ENCODE peak calls at places on chromosome 2, in four cellular contexts. I is tibial artery, D is RWPE1, Z is MM.1S. H is an unnamed sample.

GRCh38 chr2:147630585-147630984 is 214.2 kb upstream of the ACVR2A start:
- DNase-seq in I (no peak), D (no peak), Z (no peak), H (no peak)

GRCh38 chr2:143426296-143426695 is 297.1 kb downstream of the ARHGAP15 start:
- DNase-seq in Z (no peak), D (peak), I (no peak), H (peak)

GRCh38 chr2:98617149-98617548 is 8.8 kb downstream of the UNC50 start:
- DNase-seq in I (no peak), Z (no peak), D (no peak), H (no peak)

GRCh38 chr2:11492720-11493119 is 26.8 kb upstream of the E2F6 start:
- DNase-seq in Z (no peak), D (no peak), I (no peak), H (no peak)

GRCh38 chr2:72722492-72723090 is 103.2 kb downstream of the EXOC6B start:
- DNase-seq in Z (no peak), I (no peak), D (no peak), H (no peak)

GRCh38 chr2:50476174-50476573 is 555.8 kb downstream of the NRXN1 start:
- DNase-seq in I (no peak), Z (no peak), D (no peak), H (peak)

GRCh38 chr2:42914314-42914713 is 121.9 kb upstream of the HAAO start:
- DNase-seq in I (peak), Z (no peak), D (no peak), H (no peak)

GRCh38 chr2:104412384-104412783 is 441.5 kb upstream of the POU3F3 start:
- DNase-seq in I (no peak), D (peak), Z (peak), H (no peak)

GRCh38 chr2:58047969-58048368 is 1.4 kb downstream of the VRK2 start:
- DNase-seq in I (no peak), D (no peak), Z (no peak), H (no peak)

GRCh38 chr2:58045580-58046334 is 849 bp upstream of the VRK2 start:
- DNase-seq in Z (no peak), D (no peak), I (no peak), H (no peak)

GRCh38 chr2:58047373-58047674 is 718 bp downstream of the VRK2 start:
- DNase-seq in I (no peak), D (peak), Z (no peak), H (no peak)

GRCh38 chr2:58046335-58046584 is 346 bp upstream of the VRK2 start:
- DNase-seq in D (no peak), I (no peak), Z (no peak), H (no peak)

DNA sequence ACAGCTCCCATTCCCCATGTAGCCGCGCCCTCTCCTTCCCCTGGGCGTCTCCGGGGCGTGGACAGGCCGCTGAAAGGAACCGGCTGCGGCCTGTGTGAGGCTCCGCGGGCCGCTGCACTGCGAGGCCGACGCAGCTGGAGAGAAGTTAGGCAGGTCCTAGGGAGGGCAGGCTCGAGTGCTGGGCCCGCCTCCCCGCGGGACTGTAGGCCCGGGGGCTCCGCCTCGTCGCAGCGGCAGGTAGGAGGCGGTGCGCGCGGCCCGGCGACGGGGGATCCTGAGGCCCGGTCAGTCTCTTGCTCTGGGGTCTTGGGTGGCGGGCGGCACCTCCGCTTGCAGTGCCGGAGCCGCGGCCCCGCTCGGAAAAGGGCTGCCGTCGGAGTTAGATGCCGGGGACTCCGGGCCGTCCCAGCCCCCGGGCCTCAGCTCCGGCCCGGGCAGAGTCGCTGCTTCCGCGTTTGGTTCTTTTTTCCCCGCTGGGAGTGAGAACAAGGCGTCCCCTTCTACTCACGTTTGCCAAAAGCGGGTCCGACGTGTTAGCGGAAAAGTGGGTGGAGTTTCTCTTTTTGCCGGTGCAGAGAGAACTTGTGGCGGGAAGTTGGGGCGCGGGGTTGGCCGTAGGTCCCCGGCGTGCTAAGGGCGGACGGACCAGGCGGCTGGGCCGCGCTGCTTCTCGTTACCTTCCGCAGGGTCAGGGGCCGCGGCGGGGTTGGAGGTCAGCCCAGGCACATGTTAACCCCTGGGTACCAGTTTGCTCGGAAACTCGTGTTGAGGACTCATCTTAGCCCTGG is at the start of gene VRK2:
- DNase-seq in D (peak), Z (peak), I (peak), H (peak)
- TF ChIP-seq CTCF in D (peak), Z (no peak), I (no peak), H (no peak)

GRCh38 chr2:159116922-159117321 is 148.5 kb downstream of the TANC1 start:
- DNase-seq in D (no peak), I (no peak), Z (no peak), H (no peak)

GRCh38 chr2:159119652-159120257 is 151.3 kb downstream of the TANC1 start:
- DNase-seq in I (no peak), Z (peak), D (no peak), H (no peak)

GRCh38 chr2:159118115-159118858 is 149.8 kb downstream of the TANC1 start:
- DNase-seq in D (peak), Z (peak), I (peak), H (peak)

GRCh38 chr2:159117658-159118057 is 149.2 kb downstream of the TANC1 start:
- DNase-seq in I (no peak), D (no peak), Z (no peak), H (no peak)

GRCh38 chr2:159118859-159119510 is 150.5 kb downstream of the TANC1 start:
- DNase-seq in D (no peak), I (no peak), Z (peak), H (no peak)
- TF ChIP-seq CTCF in D (no peak), I (no peak), Z (no peak), H (no peak)

GRCh38 chr2:46333912-46334311 is 36.7 kb downstream of the EPAS1 start:
- DNase-seq in Z (no peak), D (no peak), I (peak), H (no peak)
- TF ChIP-seq CTCF in Z (peak), D (no peak), I (peak), H (peak)

GRCh38 chr2:230230801-230231200 is 5.3 kb downstream of the SP140 start:
- DNase-seq in D (no peak), I (no peak), Z (no peak), H (no peak)

GRCh38 chr2:230234122-230234722 is 8.7 kb downstream of the SP140 start:
- DNase-seq in D (no peak), Z (no peak), I (no peak), H (no peak)

GRCh38 chr2:230234845-230235244 is 9.3 kb downstream of the SP140 start:
- DNase-seq in Z (no peak), D (no peak), I (no peak), H (no peak)

GRCh38 chr2:230230087-230230486 is 4.6 kb downstream of the SP140 start:
- DNase-seq in I (no peak), Z (no peak), D (no peak), H (peak)

DNA sequence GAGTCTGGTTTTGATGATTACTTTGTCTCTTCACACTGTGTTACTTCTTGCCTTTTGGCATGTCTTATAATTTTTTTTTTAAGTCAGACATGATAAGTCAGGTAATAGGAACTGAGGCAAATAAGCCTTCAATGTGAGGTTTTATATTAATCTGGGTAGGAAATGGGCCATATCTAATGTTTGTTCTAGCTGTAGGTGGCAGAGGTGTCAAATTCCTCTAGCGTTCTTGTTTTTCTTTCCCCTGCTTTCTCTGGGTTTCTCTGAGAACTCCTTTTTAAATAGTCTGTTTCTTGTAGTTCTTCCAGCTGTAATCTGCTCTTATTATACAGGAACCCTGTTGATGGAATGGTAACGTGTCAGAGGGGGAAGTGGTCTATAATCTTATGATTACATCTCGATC is 5.7 kb downstream of the SP140 start:
- DNase-seq in D (no peak), I (no peak), Z (no peak), H (no peak)
- TF ChIP-seq CTCF in D (no peak), I (no peak), Z (no peak), H (no peak)

DNA sequence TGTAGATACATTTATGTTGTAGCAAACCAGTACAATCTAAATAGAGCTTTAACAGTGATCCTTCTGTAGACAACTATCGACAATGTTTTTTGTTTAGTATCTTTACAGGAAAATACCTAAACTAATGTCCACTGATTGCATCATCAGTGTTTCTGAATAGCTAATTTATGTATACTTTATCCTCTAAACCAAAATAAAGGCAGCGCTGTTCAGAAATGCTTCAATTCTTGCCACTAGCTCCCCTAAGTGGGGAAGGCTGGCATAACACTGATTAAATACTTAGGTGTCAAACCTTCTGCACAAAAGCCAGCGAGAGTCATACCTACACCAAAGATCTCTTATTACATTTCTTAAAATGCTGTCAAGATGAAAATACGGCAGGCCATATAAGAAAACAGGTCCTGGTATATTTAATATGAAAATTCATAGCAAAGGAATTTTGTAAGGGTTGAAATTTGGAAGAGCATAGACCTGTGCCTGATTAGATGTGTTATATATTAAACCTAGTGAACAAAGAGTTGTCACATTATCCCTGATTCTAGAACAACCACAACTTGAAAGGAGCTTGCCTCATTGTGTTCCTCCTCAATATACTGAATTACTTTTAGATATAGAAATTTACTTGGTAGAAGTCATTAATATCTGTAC is 1693.4 kb upstream of the SLC39A10 start:
- DNase-seq in Z (no peak), D (peak), I (no peak), H (peak)
- TF ChIP-seq CTCF in Z (peak), D (peak), I (no peak), H (peak)

GRCh38 chr2:79275197-79275596 is 115.6 kb upstream of the REG3A start:
- DNase-seq in I (no peak), D (no peak), Z (no peak), H (no peak)
- TF ChIP-seq CTCF in I (no peak), D (no peak), Z (no peak), H (no peak)

H was measured in mammary epithelial cell.